ENCODE peak calls at places on chromosomes 4 and X, in ten cellular contexts. Q is transverse colon, F is IMR-90, K is heart left ventricle, S is right lobe of liver, H is ovary, D is uterus, R is Peyer's patch, N is GM12878, P is adrenal gland. X is an unnamed sample.

GRCh38 chr4:26822546-26822945 is 38.1 kb upstream of the STIM2 start:
- DNase-seq in Q (no peak), F (no peak), K (no peak), S (no peak), H (no peak), D (no peak), R (no peak), N (peak; percentile 27), P (no peak), X (no peak)

GRCh38 chrX:50779694-50780093 is 34.3 kb downstream of the SHROOM4 start:
- DNase-seq in Q (no peak), F (no peak), K (no peak), S (no peak), H (no peak), D (no peak), R (no peak), N (no peak), P (no peak), X (no peak)

GRCh38 chrX:44580466-44580865 is 37.8 kb upstream of the FUNDC1 start:
- DNase-seq in Q (no peak), F (peak; percentile 81), K (no peak), S (no peak), H (no peak), D (no peak), R (no peak), N (no peak), P (no peak), X (no peak)

GRCh38 chr4:25012671-25013070 is 18.1 kb downstream of the LGI2 start:
- DNase-seq in Q (no peak), F (no peak), K (no peak), S (no peak), H (no peak), D (peak; percentile 60), R (no peak), N (no peak), P (no peak), X (no peak)

GRCh38 chrX:154761977-154762528 is 611 bp upstream of the DKC1 start:
- DNase-seq in Q (peak; percentile 34), F (no peak), K (no peak), S (no peak), H (no peak), D (no peak), R (no peak), N (no peak), P (no peak), X (no peak)

GRCh38 chr4:66430856-66431255 is 760.6 kb upstream of the EPHA5 start:
- DNase-seq in Q (no peak), F (peak; percentile 17), K (no peak), S (no peak), H (no peak), D (no peak), R (no peak), N (no peak), P (no peak), X (no peak)

GRCh38 chr4:36348403-36348938 is 67.1 kb downstream of the DTHD1 start:
- DNase-seq in Q (no peak), F (no peak), K (no peak), S (no peak), H (no peak), D (no peak), R (no peak), N (peak; percentile 66), P (no peak), X (no peak)

GRCh38 chrX:39772057-39772832 is 325.5 kb downstream of the BCOR start:
- DNase-seq in Q (no peak), F (peak; percentile 55), K (no peak), S (no peak), H (peak; percentile 37), D (no peak), R (no peak), N (no peak), P (peak; percentile 19), X (no peak)

GRCh38 chr4:139715721-139716391 is 50.2 kb downstream of the MGST2 start:
- DNase-seq in Q (no peak), F (peak; percentile 30), K (no peak), S (no peak), H (no peak), D (no peak), R (no peak), N (no peak), P (no peak), X (no peak)

GRCh38 chr4:158094413-158095110 is 78.3 kb downstream of the GASK1B start:
- DNase-seq in Q (no peak), F (peak; percentile 71), K (no peak), S (no peak), H (peak; percentile 61), D (peak; percentile 57), R (no peak), N (no peak), P (peak; percentile 67), X (no peak)

GRCh38 chr4:74793757-74794340 is 474 bp downstream of the BTC start:
- DNase-seq in Q (peak; percentile 79), F (no peak), K (peak; percentile 29), S (peak; percentile 92), H (peak; percentile 33), D (peak; percentile 25), R (peak; percentile 84), N (no peak), P (peak; percentile 40), X (no peak)

DNA sequence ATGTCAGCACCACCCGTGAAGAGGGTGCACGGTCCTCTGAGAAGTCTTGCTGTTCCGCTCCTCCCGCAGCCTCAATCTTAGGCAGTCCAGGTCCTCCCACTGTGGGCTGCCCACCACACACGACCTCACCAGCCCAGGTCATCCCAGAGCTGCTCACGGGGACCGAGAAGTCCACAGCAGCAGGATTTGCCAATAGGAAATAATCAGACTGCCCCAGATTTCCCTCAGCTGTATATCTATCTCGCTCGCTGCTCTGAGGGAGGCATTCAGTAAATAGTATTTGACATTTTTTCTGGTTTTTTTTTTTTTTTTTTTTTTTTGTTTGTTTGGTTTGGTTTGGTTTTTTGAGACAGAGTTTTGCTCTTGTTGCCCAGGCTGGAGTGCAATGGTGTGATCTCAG is 83.8 kb downstream of the STOX2 start:
- DNase-seq in Q (no peak), F (no peak), K (no peak), S (no peak), H (no peak), D (no peak), R (no peak), N (no peak), P (no peak), X (no peak)
- H3K4me3 ChIP-seq in Q (no peak overlapping the region), F (peak overlapping the region; percentile 4), K (peak overlapping the region; percentile 41), S (no peak overlapping the region), H (no peak overlapping the region), D (peak overlapping the region; percentile 33), R (no peak overlapping the region), N (no peak overlapping the region), P (no peak overlapping the region), X (no peak overlapping the region)

GRCh38 chrX:54999717-55000598 is at the start of gene APEX2:
- DNase-seq in Q (peak; percentile 92), F (peak; percentile 91), K (peak; percentile 94), S (peak; percentile 94), H (peak; percentile 87), D (peak; percentile 86), R (peak; percentile 96), N (peak; percentile 61), P (peak; percentile 87), X (peak; percentile 76)
- TF ChIP-seq POLR2A in Q (peak; percentile 85), F (peak; percentile 85), K (peak; percentile 70), S (peak; percentile 69), H (peak; percentile 74), D (peak; percentile 46), R (peak; percentile 70), N (peak; percentile 87), P (peak; percentile 74), X (peak; percentile 69)

DNA sequence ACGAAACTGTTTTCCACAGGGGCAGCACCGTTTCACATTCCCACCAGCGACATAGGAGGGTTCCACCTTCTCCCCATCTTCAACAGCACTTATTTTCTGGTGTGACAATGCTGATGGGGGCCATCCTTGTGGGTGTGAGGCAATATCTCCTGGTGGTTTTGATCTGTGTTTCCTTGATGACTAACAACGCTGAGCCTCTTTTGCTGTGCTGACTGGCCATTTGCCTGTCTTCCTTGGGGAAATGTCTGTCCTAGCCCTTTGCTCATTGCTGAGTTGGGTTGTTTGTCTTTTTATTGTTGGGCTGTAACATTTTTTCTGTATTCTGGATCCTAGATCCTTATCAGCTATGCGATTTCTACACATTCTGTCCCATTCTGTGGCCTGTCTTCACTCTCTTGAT is 33.7 kb downstream of the ATP2B3 start:
- DNase-seq in Q (no peak), F (peak; percentile 17), K (no peak), S (no peak), H (no peak), D (no peak), R (no peak), N (no peak), P (no peak), X (no peak)
- H3K27me3 ChIP-seq in Q (peaks cover 3% of the 10 kb centered on the region), F (peaks cover 9% of the 10 kb centered on the region), K (no peaks in the 10 kb centered on the region), S (no peaks in the 10 kb centered on the region), H (no peaks in the 10 kb centered on the region), D (no peaks in the 10 kb centered on the region), R (no peaks in the 10 kb centered on the region), N (no peaks in the 10 kb centered on the region), P (peaks cover under 1% of the 10 kb centered on the region), X (no peaks in the 10 kb centered on the region)

GRCh38 chr4:47926667-47927258 is 12.4 kb upstream of the NFXL1 start:
- DNase-seq in Q (peak; percentile 51), F (peak; percentile 47), K (peak; percentile 30), S (no peak), H (peak; percentile 19), D (peak; percentile 29), R (peak; percentile 77), N (no peak), P (peak; percentile 45), X (peak; percentile 48)
- H3K4me3 ChIP-seq in Q (peak overlapping the region; percentile 3), F (no peak overlapping the region), K (no peak overlapping the region), S (no peak overlapping the region), H (no peak overlapping the region), D (no peak overlapping the region), R (peak overlapping the region; percentile 23), N (no peak overlapping the region), P (no peak overlapping the region), X (peak overlapping the region; percentile 14)

DNA sequence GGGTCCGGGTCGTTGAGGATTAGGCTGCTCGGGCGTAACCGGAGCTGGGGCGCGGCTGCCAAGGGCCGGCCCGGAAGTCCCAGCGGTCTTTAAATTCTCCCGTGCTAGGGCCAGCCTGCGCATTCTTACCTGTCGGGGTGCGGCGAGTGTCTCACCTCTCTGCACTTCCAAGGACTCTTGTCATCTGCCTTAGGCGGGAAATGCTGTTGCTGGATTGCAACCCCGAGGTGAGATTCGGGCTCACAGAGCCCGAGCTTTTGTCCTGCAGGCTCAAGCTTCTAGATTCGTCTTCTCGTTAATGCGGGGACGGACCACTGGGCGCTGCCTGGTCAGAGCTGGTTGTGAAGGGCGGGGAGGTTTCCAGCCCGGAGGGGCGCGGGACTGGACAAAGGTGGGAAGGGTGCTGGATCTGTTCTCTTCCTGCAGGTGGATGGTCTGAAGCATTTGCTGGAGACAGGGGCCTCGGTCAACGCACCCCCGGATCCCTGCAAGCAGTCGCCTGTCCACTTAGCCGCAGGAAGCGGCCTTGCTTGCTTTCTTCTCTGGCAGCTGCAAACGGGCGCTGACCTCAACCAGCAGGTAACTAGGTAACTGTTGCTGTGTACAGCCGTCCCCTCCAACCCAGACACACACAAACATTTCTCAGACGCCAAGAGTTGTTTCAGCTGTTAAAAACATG is at the start of gene ANKRD37:
- DNase-seq in Q (peak; percentile 62), F (peak; percentile 19), K (peak; percentile 56), S (peak; percentile 82), H (no peak), D (no peak), R (peak; percentile 67), N (no peak), P (peak; percentile 64), X (no peak)
- TF ChIP-seq POLR2A in Q (peak; percentile 95), F (no peak), K (no peak), S (peak; percentile 70), H (no peak), D (no peak), R (peak; percentile 61), N (peak; percentile 70), P (no peak), X (no peak)